ENCODE peak calls at places on chromosomes 16 and 17, in five cellular contexts. N, M, E, W and S are unnamed samples.

GRCh38 chr16:53235851-53236250 is 181.1 kb downstream of the CHD9 start:
- DNase-seq in N (no peak), M (no peak), E (no peak), W (no peak), S (no peak)

GRCh38 chr16:21703156-21703555 is 39.4 kb downstream of the OTOA start:
- DNase-seq in N (no peak), M (no peak), E (no peak), W (no peak), S (no peak)

GRCh38 chr17:44584498-44584897 is 27.2 kb downstream of the FZD2 start:
- DNase-seq in N (no peak), M (no peak), E (no peak), W (no peak), S (no peak)

GRCh38 chr16:86854058-86854621 is 275.8 kb downstream of the FOXL1 start:
- DNase-seq in N (no peak), M (no peak), E (no peak), W (no peak), S (no peak)

GRCh38 chr17:60386137-60386395 is 5.9 kb downstream of the USP32 start:
- DNase-seq in N (no peak), M (no peak), E (no peak), W (no peak), S (no peak)

GRCh38 chr17:2655526-2655925 is 56.0 kb downstream of the CLUH start:
- DNase-seq in N (no peak), M (no peak), E (no peak), W (no peak), S (no peak)

GRCh38 chr16:65069090-65069489 is 52.8 kb downstream of the CDH11 start:
- DNase-seq in N (no peak), M (no peak), E (no peak), W (no peak), S (no peak)

GRCh38 chr16:67241008-67241900 is 6.0 kb downstream of the FHOD1 start:
- DNase-seq in N (no peak), M (no peak), E (no peak), W (peak), S (no peak)

GRCh38 chr17:8857919-8858318 is 9.6 kb downstream of the PIK3R6 start:
- DNase-seq in N (no peak), M (no peak), E (peak), W (peak), S (peak)

GRCh38 chr17:56891751-56892150 is 22.1 kb downstream of the TRIM25 start:
- DNase-seq in N (peak), M (no peak), E (no peak), W (peak), S (no peak)

GRCh38 chr16:3655030-3655790 is 719 bp downstream of the DNASE1 start:
- DNase-seq in N (no peak), M (no peak), E (no peak), W (no peak), S (no peak)

GRCh38 chr17:59505610-59506276 is 59.7 kb upstream of the DHX40 start:
- DNase-seq in N (no peak), M (no peak), E (peak), W (no peak), S (no peak)

GRCh38 chr17:45681706-45682105 is 102.4 kb upstream of the CRHR1 start:
- DNase-seq in N (no peak), M (no peak), E (no peak), W (no peak), S (no peak)

GRCh38 chr17:62963296-62963695 is 2.7 kb upstream of the TANC2 start:
- DNase-seq in N (no peak), M (no peak), E (no peak), W (no peak), S (no peak)

GRCh38 chr17:57338257-57338919 is 82.1 kb downstream of the MSI2 start:
- DNase-seq in N (no peak), M (no peak), E (no peak), W (no peak), S (peak)

GRCh38 chr17:4584125-4584834 is at the start of gene SMTNL2:
- DNase-seq in N (peak), M (no peak), E (peak), W (peak), S (no peak)

GRCh38 chr16:84446596-84447392 is 57.7 kb downstream of the MEAK7 start:
- DNase-seq in N (no peak), M (no peak), E (no peak), W (no peak), S (no peak)

GRCh38 chr16:57385083-57385482 is 12.8 kb downstream of the CX3CL1 start:
- DNase-seq in N (no peak), M (no peak), E (no peak), W (no peak), S (no peak)

GRCh38 chr17:12545877-12546513 is 119.7 kb upstream of the MYOCD start:
- DNase-seq in N (no peak), M (peak), E (no peak), W (no peak), S (peak)

GRCh38 chr17:79840204-79840988 is 1.2 kb upstream of the CBX4 start:
- DNase-seq in N (no peak), M (no peak), E (no peak), W (peak), S (no peak)

GRCh38 chr17:58336456-58337094 is 8.0 kb upstream of the TSPOAP1 start:
- DNase-seq in N (no peak), M (no peak), E (no peak), W (no peak), S (no peak)

GRCh38 chr16:65547799-65548446 is 426.1 kb upstream of the CDH11 start:
- DNase-seq in N (no peak), M (no peak), E (no peak), W (no peak), S (no peak)

GRCh38 chr17:74217036-74217725 is 3.8 kb downstream of the TTYH2 start:
- DNase-seq in N (no peak), M (no peak), E (no peak), W (no peak), S (no peak)

GRCh38 chr17:50165867-50166517 is at the start of gene SGCA:
- DNase-seq in N (no peak), M (no peak), E (no peak), W (peak), S (no peak)

GRCh38 chr17:18025596-18026407 is 13.2 kb downstream of the ATPAF2 start:
- DNase-seq in N (no peak), M (no peak), E (no peak), W (no peak), S (peak)

GRCh38 chr17:56761387-56761786 is 72.3 kb downstream of the C17orf67 start:
- DNase-seq in N (no peak), M (no peak), E (no peak), W (no peak), S (no peak)

GRCh38 chr17:47895254-47895855 is 681 bp upstream of the SP2 start:
- DNase-seq in N (no peak), M (no peak), E (no peak), W (no peak), S (no peak)

GRCh38 chr16:20901441-20902112 is 1.0 kb downstream of the LYRM1 start:
- DNase-seq in N (peak), M (no peak), E (no peak), W (peak), S (peak)

GRCh38 chr17:62631936-62632924 is 4.8 kb downstream of the MRC2 start:
- DNase-seq in N (no peak), M (no peak), E (no peak), W (no peak), S (no peak)

GRCh38 chr17:46925185-46925858 is 2.4 kb downstream of the GOSR2 start:
- DNase-seq in N (no peak), M (no peak), E (no peak), W (no peak), S (no peak)